ENCODE peak calls at places on chromosomes 11 and 22, in five cellular contexts. G, N, J, A and W are unnamed samples.

GRCh38 chr22:50473855-50474671 is 772 bp downstream of the SBF1 start:
- DNase-seq in J (no peak), A (peak; percentile 36), N (no peak), G (peak; percentile 60), W (peak; percentile 36)

GRCh38 chr11:126149759-126150236 is 61.7 kb downstream of the RPUSD4 start:
- DNase-seq in J (no peak), A (no peak), G (no peak), N (no peak), W (peak; percentile 97)

GRCh38 chr11:62665630-62666258 is 632 bp downstream of the CSKMT start:
- DNase-seq in G (peak; percentile 84), A (peak; percentile 47), N (peak; percentile 38), J (peak; percentile 71), W (peak; percentile 73)

GRCh38 chr11:44673691-44674090 is 53.1 kb upstream of the TSPAN18 start:
- DNase-seq in J (no peak), A (no peak), N (no peak), G (no peak), W (peak; percentile 25)

GRCh38 chr11:68584097-68584496 is 100.2 kb upstream of the GAL start:
- DNase-seq in J (peak; percentile 16), A (peak; percentile 57), N (peak; percentile 27), G (peak; percentile 64), W (peak; percentile 75)

GRCh38 chr22:22484023-22484422 is 24.5 kb downstream of the ZNF280B start:
- DNase-seq in G (no peak), A (no peak), J (no peak), N (no peak), W (no peak)

GRCh38 chr11:6404341-6405038 is 14.2 kb downstream of the SMPD1 start:
- DNase-seq in G (peak; percentile 64), N (no peak), J (peak; percentile 63), A (no peak), W (no peak)

GRCh38 chr11:111035746-111036145 is 209.8 kb upstream of the POU2AF2 start:
- DNase-seq in N (no peak), J (no peak), G (no peak), A (no peak), W (no peak)

GRCh38 chr11:37442576-37442975 is 844.5 kb upstream of the RAG2 start:
- DNase-seq in N (no peak), J (no peak), A (no peak), G (no peak), W (no peak)

GRCh38 chr22:45842141-45842831 is 134.7 kb downstream of the WNT7B start:
- DNase-seq in J (peak; percentile 50), N (no peak), A (no peak), G (no peak), W (peak; percentile 17)

GRCh38 chr22:38923463-38924196 is 33.8 kb upstream of the APOBEC3A start:
- DNase-seq in A (peak; percentile 95), J (peak; percentile 96), N (no peak), G (no peak), W (no peak)

GRCh38 chr11:35364101-35364780 is 55.1 kb downstream of the SLC1A2 start:
- DNase-seq in J (peak; percentile 80), G (no peak), N (no peak), A (peak; percentile 61), W (no peak)

GRCh38 chr22:31091106-31091975 is 10.2 kb downstream of the SMTN start:
- DNase-seq in G (peak; percentile 15), A (no peak), J (no peak), N (no peak), W (no peak)

GRCh38 chr11:69307871-69308381 is 14.0 kb downstream of the MYEOV start:
- DNase-seq in G (no peak), N (no peak), J (no peak), A (no peak), W (no peak)

GRCh38 chr11:127345819-127346459 is 345.4 kb upstream of the KIRREL3 start:
- DNase-seq in N (no peak), G (no peak), J (peak; percentile 60), A (peak; percentile 18), W (peak; percentile 44)

GRCh38 chr11:8318536-8318935 is 54.9 kb upstream of the LMO1 start:
- DNase-seq in G (no peak), J (peak; percentile 14), N (no peak), A (no peak), W (peak; percentile 13)

GRCh38 chr11:26837154-26837553 is 115.3 kb upstream of the SLC5A12 start:
- DNase-seq in A (no peak), J (no peak), G (no peak), N (no peak), W (no peak)

GRCh38 chr11:76419896-76420295 is 24.9 kb upstream of the EMSY start:
- DNase-seq in A (peak; percentile 18), N (no peak), G (no peak), J (no peak), W (peak; percentile 44)

GRCh38 chr11:134045799-134046635 is 22.9 kb upstream of the JAM3 start:
- DNase-seq in A (no peak), J (no peak), N (no peak), G (no peak), W (peak; percentile 27)

GRCh38 chr11:63800921-63801320 is 12.3 kb upstream of the SPINDOC start:
- DNase-seq in G (no peak), J (no peak), N (no peak), A (no peak), W (no peak)

GRCh38 chr11:84857746-84858145 is 769.4 kb downstream of the DLG2 start:
- DNase-seq in N (no peak), A (no peak), J (no peak), G (no peak), W (no peak)

GRCh38 chr22:50672471-50673230 is at the start of gene SHANK3:
- DNase-seq in J (no peak), A (no peak), N (no peak), G (no peak), W (no peak)

GRCh38 chr11:126350811-126351210 is 4.7 kb upstream of the ST3GAL4 start:
- DNase-seq in N (no peak), J (no peak), G (no peak), A (no peak), W (peak; percentile 43)

GRCh38 chr11:1293619-1294015 is 15.8 kb downstream of the TOLLIP start:
- DNase-seq in G (no peak), N (no peak), J (peak; percentile 58), A (no peak), W (no peak)

GRCh38 chr11:112318193-112318592 is 57.5 kb upstream of the PLET1 start:
- DNase-seq in N (no peak), G (no peak), A (peak; percentile 72), J (no peak), W (no peak)

GRCh38 chr11:72871089-72871488 is 56.9 kb downstream of the ATG16L2 start:
- DNase-seq in J (no peak), N (no peak), G (no peak), A (no peak), W (no peak)

GRCh38 chr11:119389611-119390254 is 8.2 kb upstream of the USP2 start:
- DNase-seq in G (no peak), A (peak; percentile 13), J (no peak), N (no peak), W (no peak)

GRCh38 chr11:72676874-72677341 is 2.7 kb upstream of the PDE2A start:
- DNase-seq in J (peak; percentile 11), G (peak; percentile 78), A (peak; percentile 64), N (peak; percentile 50), W (peak; percentile 70)

GRCh38 chr11:112037527-112037926 is 12.3 kb downstream of the DLAT start:
- DNase-seq in J (no peak), A (no peak), G (no peak), N (no peak), W (no peak)

GRCh38 chr11:107370390-107370789 is 87.2 kb downstream of the CWF19L2 start:
- DNase-seq in G (no peak), J (no peak), A (no peak), N (no peak), W (no peak)

GRCh38 chr11:75562048-75562835 is at the start of gene SERPINH1:
- DNase-seq in N (peak; percentile 32), G (peak; percentile 72), A (peak; percentile 83), J (peak; percentile 84), W (peak; percentile 91)

GRCh38 chr11:2797181-2797711 is 88.3 kb downstream of the CDKN1C start:
- DNase-seq in A (no peak), N (no peak), J (no peak), G (peak; percentile 39), W (no peak)

GRCh38 chr22:36204641-36205032 is 3.0 kb upstream of the APOL4 start:
- DNase-seq in N (no peak), A (no peak), G (no peak), J (no peak), W (no peak)

GRCh38 chr11:70481625-70482528 is 83.5 kb downstream of the CTTN start:
- DNase-seq in J (no peak), G (peak; percentile 41), A (peak; percentile 94), N (no peak), W (no peak)